ENCODE peak calls at places on chromosome 20, in four cellular contexts. H, K, V and W are unnamed samples.

GRCh38 chr20:12241065-12241464 is 323.4 kb downstream of the BTBD3 start:
- DNase-seq in H (no peak), K (no peak), V (no peak), W (no peak)

GRCh38 chr20:55103188-55103587 is 627.8 kb downstream of the DOK5 start:
- DNase-seq in H (no peak), K (no peak), V (peak), W (no peak)

GRCh38 chr20:44969320-44969879 is 3.1 kb downstream of the STK4 start:
- DNase-seq in H (no peak), K (no peak), V (peak), W (no peak)

GRCh38 chr20:34643919-34644318 is 33.0 kb downstream of the PIGU start:
- DNase-seq in H (no peak), K (no peak), V (no peak), W (no peak)

GRCh38 chr20:6142348-6142993 is 19.6 kb upstream of the FERMT1 start:
- DNase-seq in H (peak), K (peak), V (peak), W (peak)

GRCh38 chr20:21232546-21233280 is 70.4 kb upstream of the XRN2 start:
- DNase-seq in H (no peak), K (no peak), V (no peak), W (no peak)

GRCh38 chr20:39967806-39968205 is 721.2 kb downstream of the MAFB start:
- DNase-seq in H (no peak), K (no peak), V (no peak), W (no peak)

GRCh38 chr20:63747622-63748355 is 8.2 kb downstream of the SLC2A4RG start:
- DNase-seq in H (no peak), K (no peak), V (no peak), W (no peak)

GRCh38 chr20:63737940-63738686 is 1.5 kb upstream of the SLC2A4RG start:
- DNase-seq in H (no peak), K (peak), V (no peak), W (no peak)

GRCh38 chr20:50304883-50305635 is 114.4 kb downstream of the CEBPB start:
- DNase-seq in H (no peak), K (peak), V (no peak), W (no peak)

GRCh38 chr20:38787870-38788269 is 17.6 kb upstream of the PPP1R16B start:
- DNase-seq in H (no peak), K (no peak), V (no peak), W (no peak)

GRCh38 chr20:58471835-58472164 is 43.4 kb downstream of the APCDD1L start:
- DNase-seq in H (no peak), K (no peak), V (no peak), W (no peak)

GRCh38 chr20:63032861-63033634 is 26.3 kb upstream of the BHLHE23 start:
- DNase-seq in H (no peak), K (no peak), V (no peak), W (peak)

GRCh38 chr20:63114006-63114692 is 101.8 kb downstream of the YTHDF1 start:
- DNase-seq in H (no peak), K (no peak), V (no peak), W (no peak)

GRCh38 chr20:56945901-56946300 is 316.8 kb downstream of the TFAP2C start:
- DNase-seq in H (no peak), K (no peak), V (no peak), W (no peak)

GRCh38 chr20:31713312-31714049 is 9.2 kb downstream of the BCL2L1 start:
- DNase-seq in H (no peak), K (peak), V (no peak), W (no peak)

GRCh38 chr20:51360451-51361230 is 181.9 kb downstream of the NFATC2 start:
- DNase-seq in H (no peak), K (no peak), V (no peak), W (no peak)

GRCh38 chr20:62210496-62210855 is 9.6 kb downstream of the HRH3 start:
- DNase-seq in H (no peak), K (no peak), V (no peak), W (no peak)

GRCh38 chr20:23120261-23120660 is 34.1 kb upstream of the CD93 start:
- DNase-seq in H (no peak), K (no peak), V (no peak), W (no peak)

GRCh38 chr20:23118766-23119165 is 32.6 kb upstream of the CD93 start:
- DNase-seq in H (no peak), K (no peak), V (no peak), W (no peak)

GRCh38 chr20:23118144-23118543 is 32.0 kb upstream of the CD93 start:
- DNase-seq in H (no peak), K (no peak), V (no peak), W (no peak)

GRCh38 chr20:23120936-23121765 is 35.0 kb upstream of the CD93 start:
- DNase-seq in H (no peak), K (no peak), V (peak), W (no peak)

DNA sequence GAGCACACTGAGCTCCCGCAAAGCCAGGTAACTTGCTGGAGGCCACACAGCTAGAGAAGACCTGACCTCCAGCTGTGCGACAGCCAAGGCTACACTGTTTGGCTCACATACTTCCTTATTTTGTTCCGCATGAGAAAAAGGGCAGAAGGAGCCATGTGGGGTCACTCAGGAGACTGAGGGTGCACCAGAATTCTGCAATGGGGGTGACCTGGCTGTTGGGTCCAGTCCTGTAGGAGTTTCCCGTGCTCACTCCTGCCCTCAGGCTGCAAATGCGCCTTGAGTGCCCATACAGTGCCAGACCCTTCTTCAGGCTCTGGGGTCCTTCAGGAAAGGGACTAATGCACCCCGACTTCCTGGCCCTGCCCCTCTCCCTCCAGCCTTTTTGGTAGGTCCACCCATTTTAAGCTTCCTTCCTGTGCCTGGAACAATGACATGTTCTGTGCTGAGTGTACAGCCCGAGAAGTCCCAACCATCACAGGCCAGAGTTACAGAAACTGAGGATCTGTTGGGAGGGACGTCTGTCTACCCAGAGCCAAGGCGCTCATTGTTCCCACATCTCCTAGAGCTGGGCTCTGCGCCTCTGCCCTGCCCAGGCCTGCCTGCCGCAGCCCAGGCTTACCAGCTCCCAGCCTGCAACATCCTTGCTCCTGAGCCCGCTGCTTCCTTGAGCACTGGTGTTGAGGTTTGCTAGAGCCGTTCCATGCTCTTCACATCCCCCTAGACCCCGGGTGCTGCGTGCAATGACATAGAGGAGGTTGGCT is 33.5 kb upstream of the CD93 start:
- DNase-seq in H (no peak), K (no peak), V (no peak), W (no peak)
- TF ChIP-seq TARDBP in H (no peak), K (no peak), V (no peak), W (no peak)

DNA sequence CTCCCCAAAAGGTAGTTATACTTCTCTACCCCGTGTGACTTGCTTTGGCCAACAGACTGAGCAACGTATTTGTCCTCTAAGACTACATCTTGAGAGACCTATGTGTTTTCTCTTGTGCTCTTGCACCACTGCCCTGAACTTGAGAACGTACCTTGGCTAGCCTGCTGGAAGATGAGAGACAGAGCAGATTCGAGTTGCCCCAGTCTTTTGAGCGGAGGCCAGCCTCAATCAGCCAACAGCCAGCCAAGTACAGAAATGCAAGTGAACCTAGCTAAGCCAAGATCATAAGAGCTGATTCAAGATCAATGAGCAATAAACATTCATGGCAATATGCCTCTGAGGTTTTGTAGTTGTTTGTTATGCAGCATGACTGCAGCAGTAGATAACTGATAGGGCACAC is 98.4 kb downstream of the PAK5 start:
- DNase-seq in H (no peak), K (no peak), V (no peak), W (no peak)
- TF ChIP-seq TARDBP in H (no peak), K (no peak), V (no peak), W (no peak)

GRCh38 chr20:60204601-60205000 is 246.4 kb downstream of the CDH26 start:
- DNase-seq in H (no peak), K (no peak), V (no peak), W (no peak)
- TF ChIP-seq TARDBP in H (no peak), K (no peak), V (no peak), W (no peak)

GRCh38 chr20:53657289-53657678 is 63.6 kb upstream of the ZNF217 start:
- DNase-seq in H (no peak), K (no peak), V (no peak), W (no peak)
- TF ChIP-seq TARDBP in H (no peak), K (no peak), V (no peak), W (no peak)